ENCODE peak calls at places on chromosomes 5 and 9, in ten cellular contexts. F is NCI-H1930; A is sciatic nerve; L is endothelial cell; J is thoracic aorta; Z is transverse colon; K is stimulated activated CD4-positive, alpha-beta T cell treated with anti-CD3 and anti-CD28 coated beads, Interleukin-12 subunit alpha, Interleukin-12 subunit beta, amount 100 ng/mL, for 4 hours; W is BE2C; R is CD4-positive, alpha-beta memory T cell; T is HEK293T. X is an unnamed sample.

GRCh38 chr5:104084896-104085295 is 522.3 kb upstream of the NUDT12 start:
- DNase-seq in F (peak; percentile 45), A (no peak), L (no peak), J (no peak), Z (no peak), K (no peak), W (no peak), R (no peak), T (no peak), X (no peak)

GRCh38 chr9:125409637-125410521 is 148.3 kb downstream of the GAPVD1 start:
- DNase-seq in F (peak; percentile 73), A (no peak), L (no peak), J (no peak), Z (no peak), K (no peak), W (peak; percentile 65), R (no peak), T (peak; percentile 69), X (no peak)

GRCh38 chr9:127199001-127199791 is 65.4 kb upstream of the GARNL3 start:
- DNase-seq in F (no peak), A (peak; percentile 92), L (peak; percentile 82), J (peak; percentile 46), Z (peak; percentile 84), K (peak; percentile 75), W (peak; percentile 79), R (peak; percentile 69), T (peak; percentile 81), X (no peak)

GRCh38 chr9:112789493-112789892 is 38.9 kb downstream of the SNX30 start:
- DNase-seq in F (no peak), A (no peak), L (no peak), J (no peak), Z (no peak), K (no peak), W (no peak), R (no peak), T (no peak), X (no peak)

GRCh38 chr9:127263664-127264063 is 910 bp upstream of the GARNL3 start:
- DNase-seq in F (no peak), A (no peak), L (no peak), J (no peak), Z (no peak), K (no peak), W (peak; percentile 35), R (no peak), T (no peak), X (no peak)

GRCh38 chr9:93125331-93125894 is 8.6 kb downstream of the NINJ1 start:
- DNase-seq in F (no peak), A (peak; percentile 40), L (no peak), J (peak; percentile 1), Z (peak; percentile 2), K (no peak), W (no peak), R (peak; percentile 35), T (no peak), X (no peak)

GRCh38 chr5:15992918-15993317 is 186.7 kb downstream of the MARCHF11 start:
- DNase-seq in F (no peak), A (no peak), L (no peak), J (no peak), Z (no peak), K (no peak), W (no peak), R (no peak), T (no peak), X (no peak)

GRCh38 chr9:34262971-34263370 is 66.1 kb downstream of the KIF24 start:
- DNase-seq in F (no peak), A (no peak), L (no peak), J (no peak), Z (no peak), K (no peak), W (no peak), R (no peak), T (no peak), X (no peak)

GRCh38 chr5:142800776-142801494 is 30.8 kb downstream of the ARHGAP26 start:
- DNase-seq in F (no peak), A (no peak), L (no peak), J (no peak), Z (no peak), K (no peak), W (no peak), R (peak; percentile 58), T (no peak), X (no peak)

GRCh38 chr5:165370772-165371171 is 1865.4 kb downstream of the MAT2B start:
- DNase-seq in F (no peak), A (no peak), L (no peak), J (no peak), Z (no peak), K (no peak), W (no peak), R (no peak), T (no peak), X (no peak)

GRCh38 chr5:89282832-89283510 is 400.0 kb upstream of the MEF2C start:
- DNase-seq in F (no peak), A (no peak), L (no peak), J (no peak), Z (no peak), K (no peak), W (no peak), R (no peak), T (no peak), X (no peak)

GRCh38 chr5:176845392-176845713 is 35.0 kb downstream of the UNC5A start:
- DNase-seq in F (no peak), A (no peak), L (no peak), J (no peak), Z (no peak), K (no peak), W (no peak), R (no peak), T (no peak), X (no peak)

GRCh38 chr5:159915913-159916840 is at the start of gene ADRA1B:
- DNase-seq in F (peak; percentile 2), A (peak; percentile 78), L (peak; percentile 82), J (no peak), Z (peak; percentile 76), K (peak; percentile 63), W (peak; percentile 75), R (no peak), T (peak; percentile 82), X (no peak)

GRCh38 chr9:136140046-136140445 is 21.4 kb upstream of the TMEM250 start:
- DNase-seq in F (no peak), A (no peak), L (no peak), J (no peak), Z (no peak), K (no peak), W (no peak), R (no peak), T (no peak), X (no peak)

GRCh38 chr9:2466703-2467102 is 154.9 kb upstream of the VLDLR start:
- DNase-seq in F (no peak), A (no peak), L (no peak), J (no peak), Z (peak; percentile 12), K (no peak), W (peak; percentile 14), R (no peak), T (peak; percentile 18), X (no peak)

GRCh38 chr5:90119531-90119940 is 290.0 kb downstream of the CETN3 start:
- DNase-seq in F (no peak), A (no peak), L (no peak), J (no peak), Z (no peak), K (no peak), W (no peak), R (no peak), T (no peak), X (no peak)

GRCh38 chr5:172904643-172905345 is 54.4 kb upstream of the RPL26L1 start:
- DNase-seq in F (no peak), A (peak; percentile 72), L (no peak), J (peak; percentile 56), Z (peak; percentile 89), K (no peak), W (peak; percentile 78), R (no peak), T (no peak), X (no peak)

GRCh38 chr5:125220284-125220683 is 473.8 kb upstream of the ZNF608 start:
- DNase-seq in F (no peak), A (no peak), L (no peak), J (no peak), Z (no peak), K (no peak), W (no peak), R (no peak), T (no peak), X (no peak)

GRCh38 chr5:37683072-37683471 is 156.8 kb downstream of the GDNF start:
- DNase-seq in F (no peak), A (no peak), L (no peak), J (no peak), Z (no peak), K (no peak), W (no peak), R (no peak), T (no peak), X (no peak)

GRCh38 chr5:9176641-9177040 is 369.2 kb downstream of the SEMA5A start:
- DNase-seq in F (no peak), A (no peak), L (no peak), J (no peak), Z (no peak), K (no peak), W (no peak), R (no peak), T (no peak), X (no peak)

GRCh38 chr9:113446323-113446740 is 17.2 kb upstream of the RGS3 start:
- DNase-seq in F (no peak), A (no peak), L (no peak), J (no peak), Z (no peak), K (no peak), W (no peak), R (no peak), T (peak; percentile 50), X (peak; percentile 50)

GRCh38 chr5:177382423-177383029 is 1.7 kb upstream of the SLC34A1 start:
- DNase-seq in F (no peak), A (no peak), L (no peak), J (no peak), Z (no peak), K (no peak), W (peak; percentile 43), R (peak; percentile 23), T (no peak), X (no peak)

GRCh38 chr5:16674750-16675149 is 58.0 kb upstream of the RETREG1 start:
- DNase-seq in F (no peak), A (no peak), L (no peak), J (no peak), Z (no peak), K (no peak), W (no peak), R (no peak), T (no peak), X (no peak)

GRCh38 chr5:76787237-76787636 is 31.6 kb upstream of the F2RL1 start:
- DNase-seq in F (no peak), A (peak; percentile 73), L (no peak), J (peak; percentile 52), Z (no peak), K (no peak), W (no peak), R (no peak), T (no peak), X (no peak)

GRCh38 chr5:87829214-87829551 is 416.5 kb upstream of the CCNH start:
- DNase-seq in F (no peak), A (peak; percentile 85), L (no peak), J (peak; percentile 5), Z (no peak), K (no peak), W (no peak), R (no peak), T (no peak), X (no peak)

GRCh38 chr5:156188026-156188425 is 138.9 kb upstream of the SGCD start:
- DNase-seq in F (no peak), A (no peak), L (no peak), J (no peak), Z (no peak), K (no peak), W (no peak), R (no peak), T (no peak), X (no peak)

GRCh38 chr5:93017854-93018253 is 563.2 kb downstream of the NR2F1-AS1 start:
- DNase-seq in F (no peak), A (no peak), L (no peak), J (no peak), Z (no peak), K (no peak), W (no peak), R (no peak), T (no peak), X (no peak)

GRCh38 chr9:98314381-98315066 is 59.1 kb upstream of the TBC1D2 start:
- DNase-seq in F (no peak), A (no peak), L (no peak), J (no peak), Z (no peak), K (no peak), W (no peak), R (no peak), T (no peak), X (no peak)

X was measured in NCI-H1417 treated with DMSO at 0.1 percent for 48 hours.